ENCODE peak calls at places on chromosomes 3 and 15, in seven cellular contexts. One of them, this sample, is unnamed.

GRCh38 chr15:66936864-66937245 is 128.5 kb upstream of the SMAD3 start:
- DNase-seq in mesenchymal stem cell: no peak
- DNase-seq in neuronal stem cell: no peak
- DNase-seq in IMR-90: no peak
- DNase-seq in mesendoderm: no peak
- DNase-seq in trophoblast cell: no peak
- DNase-seq in H1: no peak
- DNase-seq in this sample: no peak

GRCh38 chr15:73388256-73388781 is 19.6 kb upstream of the HCN4 start:
- DNase-seq in H1: no peak
- DNase-seq in mesenchymal stem cell: peak; percentile 86
- DNase-seq in IMR-90: peak; percentile 68
- DNase-seq in trophoblast cell: peak; percentile 64
- DNase-seq in mesendoderm: peak; percentile 89
- DNase-seq in neuronal stem cell: no peak
- DNase-seq in this sample: peak; percentile 56

GRCh38 chr15:75531041-75531450 is 48.1 kb downstream of the PTPN9 start:
- DNase-seq in H1: no peak
- DNase-seq in neuronal stem cell: no peak
- DNase-seq in IMR-90: peak; percentile 40
- DNase-seq in mesendoderm: peak; percentile 21
- DNase-seq in mesenchymal stem cell: peak; percentile 34
- DNase-seq in trophoblast cell: no peak
- DNase-seq in this sample: no peak

GRCh38 chr15:71054286-71054952 is 60.9 kb upstream of the THSD4 start:
- DNase-seq in mesenchymal stem cell: no peak
- DNase-seq in trophoblast cell: no peak
- DNase-seq in neuronal stem cell: no peak
- DNase-seq in mesendoderm: no peak
- DNase-seq in H1: no peak
- DNase-seq in IMR-90: peak; percentile 56
- DNase-seq in this sample: no peak

GRCh38 chr3:58529516-58530353 is 7.3 kb downstream of the ACOX2 start:
- DNase-seq in IMR-90: no peak
- DNase-seq in neuronal stem cell: peak; percentile 51
- DNase-seq in trophoblast cell: peak; percentile 9
- DNase-seq in mesenchymal stem cell: peak; percentile 20
- DNase-seq in mesendoderm: peak; percentile 88
- DNase-seq in H1: peak; percentile 49
- DNase-seq in this sample: peak; percentile 88

GRCh38 chr3:101170047-101170771 is 150.2 kb downstream of the IMPG2 start:
- DNase-seq in trophoblast cell: peak; percentile 47
- DNase-seq in H1: no peak
- DNase-seq in IMR-90: peak; percentile 41
- DNase-seq in neuronal stem cell: no peak
- DNase-seq in mesendoderm: no peak
- DNase-seq in mesenchymal stem cell: peak; percentile 45
- DNase-seq in this sample: no peak

GRCh38 chr3:36918050-36918449 is 26.8 kb downstream of the TRANK1 start:
- DNase-seq in neuronal stem cell: no peak
- DNase-seq in H1: no peak
- DNase-seq in mesenchymal stem cell: no peak
- DNase-seq in mesendoderm: no peak
- DNase-seq in IMR-90: no peak
- DNase-seq in trophoblast cell: no peak
- DNase-seq in this sample: no peak

GRCh38 chr3:138114988-138115971 is at the start of gene DZIP1L:
- DNase-seq in mesendoderm: peak; percentile 91
- DNase-seq in trophoblast cell: peak; percentile 45
- DNase-seq in IMR-90: peak; percentile 70
- DNase-seq in H1: no peak
- DNase-seq in neuronal stem cell: peak; percentile 76
- DNase-seq in mesenchymal stem cell: peak; percentile 89
- DNase-seq in this sample: peak; percentile 85

GRCh38 chr3:194045919-194046318 is 90.0 kb upstream of the HES1 start:
- DNase-seq in neuronal stem cell: no peak
- DNase-seq in mesendoderm: no peak
- DNase-seq in mesenchymal stem cell: no peak
- DNase-seq in IMR-90: no peak
- DNase-seq in trophoblast cell: no peak
- DNase-seq in H1: no peak
- DNase-seq in this sample: no peak

GRCh38 chr15:38530113-38530512 is 34.5 kb downstream of the RASGRP1 start:
- DNase-seq in mesenchymal stem cell: no peak
- DNase-seq in mesendoderm: no peak
- DNase-seq in IMR-90: no peak
- DNase-seq in H1: no peak
- DNase-seq in trophoblast cell: no peak
- DNase-seq in neuronal stem cell: no peak
- DNase-seq in this sample: no peak

GRCh38 chr3:38317186-38317759 is 29.3 kb upstream of the XYLB start:
- DNase-seq in mesendoderm: no peak
- DNase-seq in IMR-90: no peak
- DNase-seq in mesenchymal stem cell: no peak
- DNase-seq in trophoblast cell: no peak
- DNase-seq in neuronal stem cell: no peak
- DNase-seq in H1: no peak
- DNase-seq in this sample: no peak

GRCh38 chr3:153315781-153316180 is 153.8 kb downstream of the RAP2B start:
- DNase-seq in mesenchymal stem cell: no peak
- DNase-seq in mesendoderm: no peak
- DNase-seq in trophoblast cell: no peak
- DNase-seq in H1: no peak
- DNase-seq in neuronal stem cell: no peak
- DNase-seq in IMR-90: peak; percentile 51
- DNase-seq in this sample: no peak

GRCh38 chr3:170614214-170614966 is 28.5 kb upstream of the SLC7A14 start:
- DNase-seq in mesenchymal stem cell: peak; percentile 89
- DNase-seq in mesendoderm: peak; percentile 26
- DNase-seq in trophoblast cell: peak; percentile 74
- DNase-seq in IMR-90: peak; percentile 94
- DNase-seq in neuronal stem cell: no peak
- DNase-seq in H1: no peak
- DNase-seq in this sample: no peak

GRCh38 chr15:66085128-66085527 is 168.4 kb downstream of the MEGF11 start:
- DNase-seq in trophoblast cell: peak; percentile 26
- DNase-seq in neuronal stem cell: no peak
- DNase-seq in IMR-90: no peak
- DNase-seq in mesenchymal stem cell: no peak
- DNase-seq in H1: no peak
- DNase-seq in mesendoderm: peak; percentile 53
- DNase-seq in this sample: peak; percentile 62

DNA sequence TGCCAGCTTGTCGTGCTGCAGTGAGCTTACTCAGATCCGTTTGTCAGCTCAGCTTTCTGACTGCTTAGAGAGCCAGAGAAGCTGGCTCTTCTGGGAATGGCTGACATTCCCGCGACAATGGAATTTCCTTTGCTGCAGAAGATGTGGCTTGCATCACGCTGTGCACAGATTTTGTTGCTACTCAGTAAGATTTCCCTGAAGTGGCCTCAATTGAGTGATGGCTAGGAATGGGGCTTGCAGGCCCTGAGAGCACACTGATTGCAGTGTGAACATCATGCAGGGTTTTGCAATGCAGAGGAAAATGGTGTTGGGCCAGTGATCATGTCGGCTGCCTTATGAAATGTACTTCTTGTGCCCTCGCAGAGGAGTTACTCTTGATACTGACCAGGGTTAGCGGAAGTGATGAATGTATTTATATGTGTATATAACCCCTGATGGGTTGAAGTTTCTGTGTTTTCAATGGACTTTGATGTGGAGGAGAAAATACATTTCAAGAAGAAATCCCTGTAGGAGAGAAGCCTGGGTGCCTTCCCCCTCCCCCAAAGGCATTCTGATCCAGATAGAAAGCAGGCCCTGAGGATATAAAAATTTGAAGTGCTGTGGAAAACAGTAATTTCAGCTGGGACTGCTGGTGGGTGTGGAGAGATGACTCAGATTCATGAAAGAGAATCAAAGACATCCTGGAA is 102.5 kb upstream of the PDZRN3 start:
- DNase-seq in mesendoderm: peak; percentile 73
- DNase-seq in H1: no peak
- DNase-seq in neuronal stem cell: peak; percentile 20
- DNase-seq in mesenchymal stem cell: peak; percentile 98
- DNase-seq in trophoblast cell: peak; percentile 42
- DNase-seq in IMR-90: peak; percentile 83
- DNase-seq in this sample: peak; percentile 37
- H2AK5ac ChIP-seq in mesendoderm: no peak overlapping the region
- H2AK5ac ChIP-seq in H1: no peak overlapping the region
- H2AK5ac ChIP-seq in neuronal stem cell: no peak overlapping the region
- H2AK5ac ChIP-seq in mesenchymal stem cell: no peak overlapping the region
- H2AK5ac ChIP-seq in trophoblast cell: no peak overlapping the region
- H2AK5ac ChIP-seq in IMR-90: no peak overlapping the region
- H2AK5ac ChIP-seq in this sample: no peak overlapping the region

GRCh38 chr3:19256313-19256712 is 108.0 kb downstream of the KCNH8 start:
- DNase-seq in neuronal stem cell: no peak
- DNase-seq in trophoblast cell: no peak
- DNase-seq in IMR-90: no peak
- DNase-seq in mesenchymal stem cell: no peak
- DNase-seq in mesendoderm: peak; percentile 51
- DNase-seq in H1: no peak
- DNase-seq in this sample: peak; percentile 38

GRCh38 chr3:19254784-19255338 is 106.6 kb downstream of the KCNH8 start:
- DNase-seq in H1: no peak
- DNase-seq in mesenchymal stem cell: no peak
- DNase-seq in neuronal stem cell: no peak
- DNase-seq in IMR-90: no peak
- DNase-seq in mesendoderm: no peak
- DNase-seq in trophoblast cell: no peak
- DNase-seq in this sample: no peak

GRCh38 chr3:19254189-19254588 is 105.9 kb downstream of the KCNH8 start:
- DNase-seq in IMR-90: no peak
- DNase-seq in neuronal stem cell: no peak
- DNase-seq in mesenchymal stem cell: no peak
- DNase-seq in H1: no peak
- DNase-seq in mesendoderm: no peak
- DNase-seq in trophoblast cell: no peak
- DNase-seq in this sample: no peak

GRCh38 chr3:19248143-19248542 is 99.8 kb downstream of the KCNH8 start:
- DNase-seq in mesenchymal stem cell: no peak
- DNase-seq in trophoblast cell: no peak
- DNase-seq in H1: no peak
- DNase-seq in neuronal stem cell: no peak
- DNase-seq in mesendoderm: no peak
- DNase-seq in IMR-90: no peak
- DNase-seq in this sample: no peak

DNA sequence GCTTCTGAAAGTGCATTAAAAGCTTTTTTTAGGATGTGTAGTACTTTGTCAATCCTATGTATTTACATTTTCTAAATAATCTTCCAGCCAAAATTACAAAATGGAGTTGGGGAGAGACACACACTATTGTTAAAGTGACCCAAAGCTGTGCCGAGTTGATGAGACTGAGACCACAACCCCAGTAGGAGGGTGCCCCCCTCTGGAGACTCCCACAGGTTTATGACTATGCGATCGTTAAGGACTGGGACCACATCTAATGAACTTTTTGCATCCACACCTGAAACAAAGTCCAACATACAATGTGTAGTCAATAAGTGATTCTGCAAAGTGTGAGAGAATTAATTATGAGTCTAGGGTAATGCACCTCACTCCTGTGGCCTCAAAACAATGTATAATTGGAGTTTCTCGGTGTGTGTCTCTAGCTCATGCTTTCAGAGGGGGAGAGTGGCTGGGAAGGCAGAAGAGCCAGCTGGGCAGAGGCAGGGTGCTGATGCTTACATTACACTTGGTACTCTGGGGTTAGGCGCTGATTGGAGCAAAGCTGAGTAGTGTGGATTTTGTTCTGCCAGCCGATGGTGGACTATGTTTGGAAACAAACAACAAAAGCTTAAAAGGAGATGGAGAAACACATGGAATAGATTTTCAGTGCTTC is 102.8 kb downstream of the KCNH8 start:
- DNase-seq in mesendoderm: peak; percentile 47
- DNase-seq in trophoblast cell: no peak
- DNase-seq in H1: no peak
- DNase-seq in mesenchymal stem cell: no peak
- DNase-seq in neuronal stem cell: no peak
- DNase-seq in IMR-90: no peak
- DNase-seq in this sample: no peak
- H2AK5ac ChIP-seq in mesendoderm: no peak overlapping the region
- H2AK5ac ChIP-seq in trophoblast cell: no peak overlapping the region
- H2AK5ac ChIP-seq in H1: no peak overlapping the region
- H2AK5ac ChIP-seq in mesenchymal stem cell: no peak overlapping the region
- H2AK5ac ChIP-seq in neuronal stem cell: no peak overlapping the region
- H2AK5ac ChIP-seq in IMR-90: no peak overlapping the region
- H2AK5ac ChIP-seq in this sample: no peak overlapping the region

GRCh38 chr3:172564499-172564898 is 41.3 kb upstream of the TNFSF10 start:
- DNase-seq in neuronal stem cell: no peak
- DNase-seq in mesendoderm: no peak
- DNase-seq in mesenchymal stem cell: no peak
- DNase-seq in H1: no peak
- DNase-seq in IMR-90: no peak
- DNase-seq in trophoblast cell: no peak
- DNase-seq in this sample: no peak

GRCh38 chr3:172568713-172569112 is 45.5 kb upstream of the TNFSF10 start:
- DNase-seq in mesendoderm: no peak
- DNase-seq in H1: no peak
- DNase-seq in mesenchymal stem cell: no peak
- DNase-seq in trophoblast cell: no peak
- DNase-seq in IMR-90: no peak
- DNase-seq in neuronal stem cell: no peak
- DNase-seq in this sample: no peak

DNA sequence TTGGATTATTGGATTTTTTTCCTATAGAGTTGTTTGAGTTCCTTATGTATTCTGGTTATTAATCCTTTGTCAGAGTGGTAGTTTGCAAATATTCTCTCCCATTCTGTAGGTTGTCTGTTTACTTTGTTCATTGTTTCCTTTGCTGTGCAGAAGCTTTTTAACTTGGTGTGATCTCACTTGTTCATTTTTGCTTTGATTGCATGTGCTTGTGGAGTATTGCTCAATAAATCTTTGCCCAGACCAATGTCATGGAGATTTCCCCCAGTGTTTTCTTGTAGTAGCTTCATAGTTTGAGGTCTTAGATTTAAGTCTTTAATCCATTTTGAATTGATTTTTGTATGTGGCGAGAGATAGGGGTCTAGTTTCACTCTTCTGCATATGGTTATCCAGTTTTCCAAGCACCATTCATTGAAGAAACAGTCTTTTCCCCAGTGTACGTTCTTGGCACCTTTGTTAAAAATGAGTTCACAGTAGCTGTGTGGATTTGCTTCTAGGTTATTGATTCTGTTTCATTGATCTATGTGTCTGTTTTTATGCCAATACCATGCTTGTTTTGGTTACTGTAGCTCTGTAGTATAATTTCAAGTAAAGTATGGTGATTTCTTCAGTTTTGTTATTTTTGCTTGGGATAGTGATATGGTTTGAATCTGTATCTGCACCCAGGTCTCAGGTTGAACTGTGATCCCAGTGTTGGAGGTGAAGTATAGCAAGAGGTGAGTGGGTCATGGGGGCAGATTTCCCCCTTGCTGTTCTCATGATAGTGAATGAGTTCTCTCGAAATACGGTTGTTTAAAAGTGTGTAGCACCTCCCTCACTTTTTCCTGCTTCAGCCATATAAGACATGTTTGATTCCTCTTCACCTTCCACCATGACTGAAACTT is 46.1 kb upstream of the TNFSF10 start:
- DNase-seq in neuronal stem cell: no peak
- DNase-seq in trophoblast cell: no peak
- DNase-seq in H1: no peak
- DNase-seq in mesendoderm: no peak
- DNase-seq in IMR-90: no peak
- DNase-seq in mesenchymal stem cell: no peak
- DNase-seq in this sample: no peak
- H2AK5ac ChIP-seq in neuronal stem cell: no peak overlapping the region
- H2AK5ac ChIP-seq in trophoblast cell: no peak overlapping the region
- H2AK5ac ChIP-seq in H1: no peak overlapping the region
- H2AK5ac ChIP-seq in mesendoderm: no peak overlapping the region
- H2AK5ac ChIP-seq in IMR-90: no peak overlapping the region
- H2AK5ac ChIP-seq in mesenchymal stem cell: no peak overlapping the region
- H2AK5ac ChIP-seq in this sample: no peak overlapping the region

GRCh38 chr3:29138171-29138570 is 142.7 kb upstream of the RBMS3 start:
- DNase-seq in trophoblast cell: no peak
- DNase-seq in neuronal stem cell: no peak
- DNase-seq in mesendoderm: no peak
- DNase-seq in mesenchymal stem cell: no peak
- DNase-seq in H1: no peak
- DNase-seq in IMR-90: no peak
- DNase-seq in this sample: no peak
- H2AK5ac ChIP-seq in trophoblast cell: no peak overlapping the region
- H2AK5ac ChIP-seq in neuronal stem cell: no peak overlapping the region
- H2AK5ac ChIP-seq in mesendoderm: no peak overlapping the region
- H2AK5ac ChIP-seq in mesenchymal stem cell: no peak overlapping the region
- H2AK5ac ChIP-seq in H1: no peak overlapping the region
- H2AK5ac ChIP-seq in IMR-90: no peak overlapping the region
- H2AK5ac ChIP-seq in this sample: no peak overlapping the region